ENCODE peak calls at places on chromosome 11, in four cellular contexts. R is neural progenitor cell; F is CD14-positive monocyte; S is stimulated activated CD8-positive, alpha-beta memory T cell treated with anti-CD3 and anti-CD28 coated beads, Interleukin-12 subunit alpha, Interleukin-12 subunit beta, amount 100 ng/mL, for 4 hours. X is an unnamed sample.

GRCh38 chr11:72088076-72088806 is 7.6 kb downstream of the LRRC51 start:
- DNase-seq in S (no peak), F (no peak), R (no peak), X (no peak)

GRCh38 chr11:28077524-28077923 is 30.4 kb downstream of the KIF18A start:
- DNase-seq in R (no peak), S (no peak), F (no peak), X (no peak)

GRCh38 chr11:44848203-44848962 is 102.3 kb downstream of the TP53I11 start:
- DNase-seq in R (peak; percentile 86), S (no peak), F (no peak), X (no peak)

GRCh38 chr11:74686792-74687191 is 44.4 kb downstream of the CHRDL2 start:
- DNase-seq in S (no peak), F (peak; percentile 27), R (no peak), X (peak; percentile 23)

GRCh38 chr11:71386232-71386631 is 62.0 kb downstream of the DHCR7 start:
- DNase-seq in R (no peak), S (no peak), F (no peak), X (no peak)

GRCh38 chr11:3969200-3969599 is 113.7 kb downstream of the STIM1 start:
- DNase-seq in S (no peak), F (no peak), R (no peak), X (no peak)

GRCh38 chr11:130001491-130002351 is 914 bp downstream of the PRDM10 start:
- DNase-seq in F (no peak), R (peak; percentile 92), S (peak; percentile 30), X (peak; percentile 61)

GRCh38 chr11:133946541-133947297 is 10.0 kb downstream of the IGSF9B start:
- DNase-seq in S (no peak), R (peak; percentile 68), F (no peak), X (no peak)

GRCh38 chr11:132111781-132112380 is 741.5 kb downstream of the NTM start:
- DNase-seq in F (no peak), S (no peak), R (no peak), X (no peak)

GRCh38 chr11:45185228-45185729 is 38.8 kb downstream of the PRDM11 start:
- DNase-seq in F (no peak), R (no peak), S (no peak), X (no peak)

GRCh38 chr11:471468-472145 is 21.5 kb downstream of the PTDSS2 start:
- DNase-seq in F (no peak), R (no peak), S (no peak), X (no peak)

GRCh38 chr11:117986981-117987495 is 844 bp downstream of the IL10RA start:
- DNase-seq in F (no peak), S (no peak), R (no peak), X (no peak)

GRCh38 chr11:118012083-118012669 is 26.0 kb downstream of the IL10RA start:
- DNase-seq in F (peak; percentile 88), R (no peak), S (no peak), X (no peak)

GRCh38 chr11:2990617-2991476 is 1.3 kb downstream of the NAP1L4 start:
- DNase-seq in R (peak; percentile 30), F (no peak), S (no peak), X (peak; percentile 50)

GRCh38 chr11:107741044-107741823 is 29.4 kb upstream of the SLN start:
- DNase-seq in F (no peak), S (no peak), R (peak; percentile 46), X (peak; percentile 20)

GRCh38 chr11:30960387-30960992 is 374.3 kb upstream of the MPPED2 start:
- DNase-seq in R (peak; percentile 72), F (no peak), S (no peak), X (no peak)

GRCh38 chr11:133945087-133945974 is 11.4 kb downstream of the IGSF9B start:
- DNase-seq in F (no peak), S (peak; percentile 72), R (no peak), X (no peak)

GRCh38 chr11:29317669-29318068 is 699.2 kb downstream of the KCNA4 start:
- DNase-seq in S (no peak), F (no peak), R (no peak), X (no peak)

GRCh38 chr11:120974980-120975379 is 48.9 kb upstream of the TBCEL start:
- DNase-seq in R (no peak), F (no peak), S (no peak), X (no peak)

GRCh38 chr11:36352919-36353318 is 56.8 kb downstream of the PRR5L start:
- DNase-seq in R (no peak), F (no peak), S (peak; percentile 34), X (no peak)

GRCh38 chr11:58498464-58498863 is 9.4 kb downstream of the OR5B21 start:
- DNase-seq in R (no peak), F (no peak), S (no peak), X (peak; percentile 11)

GRCh38 chr11:18617688-18618340 is 16.3 kb downstream of the SPTY2D1 start:
- DNase-seq in F (no peak), S (no peak), R (no peak), X (no peak)

GRCh38 chr11:65301491-65302329 is 13.0 kb upstream of the CDC42EP2 start:
- DNase-seq in R (peak; percentile 78), S (no peak), F (no peak), X (no peak)

GRCh38 chr11:128498846-128499245 is 88.5 kb downstream of the ETS1 start:
- DNase-seq in R (no peak), F (no peak), S (no peak), X (no peak)

GRCh38 chr11:119661226-119661625 is 67.8 kb downstream of the NECTIN1 start:
- DNase-seq in S (no peak), F (no peak), R (no peak), X (no peak)

GRCh38 chr11:121592708-121593107 is 139.9 kb upstream of the SORL1-AS1 start:
- DNase-seq in F (no peak), R (no peak), S (no peak), X (no peak)

GRCh38 chr11:33329705-33330329 is 72.6 kb downstream of the HIPK3 start:
- DNase-seq in R (peak; percentile 44), S (no peak), F (peak; percentile 50), X (no peak)

GRCh38 chr11:46359936-46360335 is 12.7 kb downstream of the DGKZ start:
- DNase-seq in S (no peak), F (no peak), R (no peak), X (no peak)

GRCh38 chr11:57597461-57597892 is at the start of gene SERPING1:
- DNase-seq in R (no peak), S (no peak), F (no peak), X (peak; percentile 29)

GRCh38 chr11:65181569-65182257 is at the start of gene CAPN1:
- DNase-seq in F (peak; percentile 59), S (peak; percentile 47), R (peak; percentile 75), X (peak; percentile 93)

GRCh38 chr11:85801527-85801926 is 9.4 kb downstream of the SYTL2 start:
- DNase-seq in F (no peak), R (no peak), S (no peak), X (no peak)

GRCh38 chr11:115385211-115385610 is 119.0 kb downstream of the CADM1 start:
- DNase-seq in S (no peak), R (no peak), F (no peak), X (no peak)